ENCODE peak calls at places on chromosomes 5 and 9, in four cellular contexts. One of them, this sample, is unnamed.

GRCh38 chr5:73938280-73938937 is 312.4 kb downstream of the ARHGEF28 start:
- DNase-seq in brain microvascular endothelial cell: peak
- DNase-seq in T-helper 22 cell: no peak
- DNase-seq in NCI-H510A treated with DMSO at 0.1 percent for 48 hours: no peak
- DNase-seq in this sample: no peak

GRCh38 chr5:178463321-178464155 is 126.7 kb downstream of the COL23A1 start:
- DNase-seq in brain microvascular endothelial cell: no peak
- DNase-seq in T-helper 22 cell: no peak
- DNase-seq in NCI-H510A treated with DMSO at 0.1 percent for 48 hours: no peak
- DNase-seq in this sample: no peak

GRCh38 chr9:136107953-136108647 is 10.6 kb downstream of the TMEM250 start:
- DNase-seq in brain microvascular endothelial cell: no peak
- DNase-seq in T-helper 22 cell: no peak
- DNase-seq in NCI-H510A treated with DMSO at 0.1 percent for 48 hours: peak
- DNase-seq in this sample: peak

GRCh38 chr9:100573655-100574260 is 4.1 kb upstream of the CAVIN4 start:
- DNase-seq in brain microvascular endothelial cell: no peak
- DNase-seq in T-helper 22 cell: no peak
- DNase-seq in NCI-H510A treated with DMSO at 0.1 percent for 48 hours: no peak
- DNase-seq in this sample: no peak

GRCh38 chr5:87120518-87121314 is 147.0 kb upstream of the RASA1 start:
- DNase-seq in brain microvascular endothelial cell: peak
- DNase-seq in T-helper 22 cell: no peak
- DNase-seq in NCI-H510A treated with DMSO at 0.1 percent for 48 hours: peak
- DNase-seq in this sample: no peak

GRCh38 chr5:139103762-139104161 is 94.4 kb downstream of the SIL1 start:
- DNase-seq in brain microvascular endothelial cell: no peak
- DNase-seq in T-helper 22 cell: no peak
- DNase-seq in NCI-H510A treated with DMSO at 0.1 percent for 48 hours: no peak
- DNase-seq in this sample: no peak

GRCh38 chr9:135302329-135303279 is 177.0 kb upstream of the PPP1R26 start:
- DNase-seq in brain microvascular endothelial cell: no peak
- DNase-seq in T-helper 22 cell: no peak
- DNase-seq in NCI-H510A treated with DMSO at 0.1 percent for 48 hours: no peak
- DNase-seq in this sample: no peak

GRCh38 chr9:121690316-121690715 is 38.9 kb downstream of the DAB2IP start:
- DNase-seq in brain microvascular endothelial cell: no peak
- DNase-seq in T-helper 22 cell: no peak
- DNase-seq in NCI-H510A treated with DMSO at 0.1 percent for 48 hours: no peak
- DNase-seq in this sample: no peak

GRCh38 chr5:142095651-142096330 is 12.8 kb upstream of the NDFIP1 start:
- DNase-seq in brain microvascular endothelial cell: no peak
- DNase-seq in T-helper 22 cell: peak
- DNase-seq in NCI-H510A treated with DMSO at 0.1 percent for 48 hours: no peak
- DNase-seq in this sample: no peak

GRCh38 chr9:70484232-70485130 is 70.0 kb upstream of the KLF9 start:
- DNase-seq in brain microvascular endothelial cell: peak
- DNase-seq in T-helper 22 cell: no peak
- DNase-seq in NCI-H510A treated with DMSO at 0.1 percent for 48 hours: peak
- DNase-seq in this sample: peak

GRCh38 chr9:126151671-126152050 is 175.0 kb upstream of the MVB12B start:
- DNase-seq in brain microvascular endothelial cell: no peak
- DNase-seq in T-helper 22 cell: no peak
- DNase-seq in NCI-H510A treated with DMSO at 0.1 percent for 48 hours: peak
- DNase-seq in this sample: peak

GRCh38 chr9:93910598-93910997 is 44.6 kb downstream of the BARX1 start:
- DNase-seq in brain microvascular endothelial cell: no peak
- DNase-seq in T-helper 22 cell: no peak
- DNase-seq in NCI-H510A treated with DMSO at 0.1 percent for 48 hours: no peak
- DNase-seq in this sample: no peak

GRCh38 chr5:88883059-88883565 is at the start of gene MEF2C:
- DNase-seq in brain microvascular endothelial cell: peak
- DNase-seq in T-helper 22 cell: no peak
- DNase-seq in NCI-H510A treated with DMSO at 0.1 percent for 48 hours: peak
- DNase-seq in this sample: peak

GRCh38 chr5:180358694-180359093 is 5.6 kb upstream of the GFPT2 start:
- DNase-seq in brain microvascular endothelial cell: no peak
- DNase-seq in T-helper 22 cell: no peak
- DNase-seq in NCI-H510A treated with DMSO at 0.1 percent for 48 hours: no peak
- DNase-seq in this sample: no peak

GRCh38 chr9:88523056-88523455 is 11.9 kb upstream of the NXNL2 start:
- DNase-seq in brain microvascular endothelial cell: peak
- DNase-seq in T-helper 22 cell: no peak
- DNase-seq in NCI-H510A treated with DMSO at 0.1 percent for 48 hours: no peak
- DNase-seq in this sample: no peak

GRCh38 chr5:146409081-146409671 is 38.0 kb upstream of the TCERG1 start:
- DNase-seq in brain microvascular endothelial cell: peak
- DNase-seq in T-helper 22 cell: no peak
- DNase-seq in NCI-H510A treated with DMSO at 0.1 percent for 48 hours: no peak
- DNase-seq in this sample: no peak

GRCh38 chr9:3498691-3499090 is 27.1 kb downstream of the RFX3 start:
- DNase-seq in brain microvascular endothelial cell: peak
- DNase-seq in T-helper 22 cell: no peak
- DNase-seq in NCI-H510A treated with DMSO at 0.1 percent for 48 hours: peak
- DNase-seq in this sample: peak

GRCh38 chr9:77978086-77978781 is 53.4 kb downstream of the GNAQ start:
- DNase-seq in brain microvascular endothelial cell: no peak
- DNase-seq in T-helper 22 cell: no peak
- DNase-seq in NCI-H510A treated with DMSO at 0.1 percent for 48 hours: no peak
- DNase-seq in this sample: peak

GRCh38 chr5:5061836-5062235 is 78.3 kb upstream of the ADAMTS16 start:
- DNase-seq in brain microvascular endothelial cell: no peak
- DNase-seq in T-helper 22 cell: no peak
- DNase-seq in NCI-H510A treated with DMSO at 0.1 percent for 48 hours: no peak
- DNase-seq in this sample: no peak

GRCh38 chr5:17838506-17838905 is 204.2 kb downstream of the TAF11L14 start:
- DNase-seq in brain microvascular endothelial cell: peak
- DNase-seq in T-helper 22 cell: no peak
- DNase-seq in NCI-H510A treated with DMSO at 0.1 percent for 48 hours: no peak
- DNase-seq in this sample: no peak

GRCh38 chr9:14799030-14799429 is 76.5 kb upstream of the CER1 start:
- DNase-seq in brain microvascular endothelial cell: no peak
- DNase-seq in T-helper 22 cell: no peak
- DNase-seq in NCI-H510A treated with DMSO at 0.1 percent for 48 hours: no peak
- DNase-seq in this sample: no peak

GRCh38 chr5:151456321-151456940 is 9.0 kb downstream of the SLC36A1 start:
- DNase-seq in brain microvascular endothelial cell: no peak
- DNase-seq in T-helper 22 cell: no peak
- DNase-seq in NCI-H510A treated with DMSO at 0.1 percent for 48 hours: no peak
- DNase-seq in this sample: no peak

GRCh38 chr5:81534481-81534840 is 140.5 kb upstream of the ACOT12 start:
- DNase-seq in brain microvascular endothelial cell: no peak
- DNase-seq in T-helper 22 cell: no peak
- DNase-seq in NCI-H510A treated with DMSO at 0.1 percent for 48 hours: no peak
- DNase-seq in this sample: no peak

GRCh38 chr5:151686673-151687378 is at the start of gene SPARC:
- DNase-seq in brain microvascular endothelial cell: peak
- DNase-seq in T-helper 22 cell: no peak
- DNase-seq in NCI-H510A treated with DMSO at 0.1 percent for 48 hours: peak
- DNase-seq in this sample: peak

GRCh38 chr9:76610009-76610352 is 151.0 kb downstream of the GCNT1 start:
- DNase-seq in brain microvascular endothelial cell: peak
- DNase-seq in T-helper 22 cell: no peak
- DNase-seq in NCI-H510A treated with DMSO at 0.1 percent for 48 hours: no peak
- DNase-seq in this sample: no peak

GRCh38 chr5:10424124-10424731 is 17.5 kb upstream of the ROPN1L start:
- DNase-seq in brain microvascular endothelial cell: peak
- DNase-seq in T-helper 22 cell: no peak
- DNase-seq in NCI-H510A treated with DMSO at 0.1 percent for 48 hours: peak
- DNase-seq in this sample: peak

GRCh38 chr5:176418251-176418650 is 1.9 kb upstream of the CLTB start:
- DNase-seq in brain microvascular endothelial cell: no peak
- DNase-seq in T-helper 22 cell: no peak
- DNase-seq in NCI-H510A treated with DMSO at 0.1 percent for 48 hours: no peak
- DNase-seq in this sample: no peak

This sample was measured in NCI-H146.